ENCODE peak calls at places on chromosomes 1 and 21, in seven cellular contexts. One of them, this sample, is unnamed. For H3K36me3, the result is how much of the 10 kb centered on the place peaks cover.

GRCh38 chr21:37079211-37079824 is 6.3 kb downstream of the TTC3 start:
- DNase-seq in adrenal gland: no peak
- DNase-seq in lung: no peak
- DNase-seq in ovary: no peak
- DNase-seq in tibial artery: no peak
- DNase-seq in psoas muscle: no peak
- DNase-seq in H7: no peak
- DNase-seq in this sample: no peak

GRCh38 chr1:2545754-2546514 is 10.2 kb upstream of the TNFRSF14 start:
- DNase-seq in ovary: peak
- DNase-seq in psoas muscle: peak
- DNase-seq in tibial artery: peak
- DNase-seq in adrenal gland: peak
- DNase-seq in H7: peak
- DNase-seq in lung: peak
- DNase-seq in this sample: peak

GRCh38 chr1:227712648-227713047 is 22.5 kb downstream of the JMJD4 start:
- DNase-seq in ovary: no peak
- DNase-seq in adrenal gland: no peak
- DNase-seq in psoas muscle: no peak
- DNase-seq in lung: no peak
- DNase-seq in tibial artery: no peak
- DNase-seq in H7: no peak
- DNase-seq in this sample: no peak

GRCh38 chr1:9909222-9910046 is 635 bp downstream of the CTNNBIP1 start:
- DNase-seq in adrenal gland: peak
- DNase-seq in ovary: peak
- DNase-seq in H7: peak
- DNase-seq in lung: no peak
- DNase-seq in psoas muscle: peak
- DNase-seq in tibial artery: peak
- DNase-seq in this sample: peak

GRCh38 chr1:100835866-100836842 is 58.5 kb downstream of the EXTL2 start:
- DNase-seq in lung: no peak
- DNase-seq in psoas muscle: no peak
- DNase-seq in H7: no peak
- DNase-seq in tibial artery: no peak
- DNase-seq in ovary: no peak
- DNase-seq in adrenal gland: no peak
- DNase-seq in this sample: no peak

GRCh38 chr1:223363856-223364684 is at the start of gene SUSD4:
- DNase-seq in ovary: peak
- DNase-seq in lung: peak
- DNase-seq in adrenal gland: no peak
- DNase-seq in tibial artery: no peak
- DNase-seq in psoas muscle: peak
- DNase-seq in H7: peak
- DNase-seq in this sample: peak

GRCh38 chr1:112849967-112850641 is 105.9 kb downstream of the SLC16A1 start:
- DNase-seq in H7: peak
- DNase-seq in ovary: no peak
- DNase-seq in lung: no peak
- DNase-seq in psoas muscle: no peak
- DNase-seq in tibial artery: no peak
- DNase-seq in adrenal gland: no peak
- DNase-seq in this sample: no peak

GRCh38 chr1:172990598-172991215 is 60.0 kb downstream of the TNFSF18 start:
- DNase-seq in tibial artery: no peak
- DNase-seq in adrenal gland: no peak
- DNase-seq in psoas muscle: no peak
- DNase-seq in lung: no peak
- DNase-seq in H7: no peak
- DNase-seq in ovary: no peak
- DNase-seq in this sample: no peak

GRCh38 chr1:211738709-211739301 is 63.4 kb upstream of the NEK2 start:
- DNase-seq in tibial artery: no peak
- DNase-seq in lung: no peak
- DNase-seq in H7: peak
- DNase-seq in psoas muscle: no peak
- DNase-seq in adrenal gland: no peak
- DNase-seq in ovary: no peak
- DNase-seq in this sample: no peak

GRCh38 chr1:84117868-84118267 is 26.2 kb upstream of the PRKACB start:
- DNase-seq in adrenal gland: no peak
- DNase-seq in ovary: no peak
- DNase-seq in lung: no peak
- DNase-seq in tibial artery: no peak
- DNase-seq in psoas muscle: no peak
- DNase-seq in H7: no peak
- DNase-seq in this sample: no peak

GRCh38 chr1:226798427-226799411 is 59.6 kb upstream of the ITPKB start:
- DNase-seq in lung: no peak
- DNase-seq in psoas muscle: no peak
- DNase-seq in H7: no peak
- DNase-seq in tibial artery: no peak
- DNase-seq in adrenal gland: no peak
- DNase-seq in ovary: no peak
- DNase-seq in this sample: peak

GRCh38 chr1:36014722-36015220 is 69.1 kb upstream of the TEKT2 start:
- DNase-seq in H7: no peak
- DNase-seq in psoas muscle: no peak
- DNase-seq in ovary: no peak
- DNase-seq in tibial artery: no peak
- DNase-seq in lung: no peak
- DNase-seq in adrenal gland: no peak
- DNase-seq in this sample: no peak

DNA sequence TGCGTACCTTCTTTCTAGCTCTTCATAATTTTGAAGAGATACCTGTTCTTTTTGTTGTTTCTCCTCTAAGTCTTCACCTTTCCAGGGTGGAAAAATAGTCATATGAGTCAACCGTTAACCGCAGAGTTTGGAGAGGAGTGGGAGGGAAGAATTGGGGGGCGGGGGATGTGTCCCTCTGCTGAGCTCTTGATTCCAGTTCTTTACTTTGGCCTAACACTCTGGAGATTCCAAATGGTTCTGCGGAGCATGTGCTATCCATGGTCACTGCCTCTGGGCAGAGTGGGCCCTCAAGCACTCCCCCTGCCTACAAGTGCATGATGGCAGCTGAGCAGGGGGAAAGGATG is 27.1 kb downstream of the SZRD1 start:
- DNase-seq in H7: no peak
- DNase-seq in lung: no peak
- DNase-seq in tibial artery: no peak
- DNase-seq in psoas muscle: no peak
- DNase-seq in adrenal gland: no peak
- DNase-seq in ovary: no peak
- DNase-seq in this sample: no peak
- H3K36me3 ChIP-seq in H7: under half
- H3K36me3 ChIP-seq in lung: under half
- H3K36me3 ChIP-seq in tibial artery: half or more
- H3K36me3 ChIP-seq in psoas muscle: under half
- H3K36me3 ChIP-seq in adrenal gland: under half
- H3K36me3 ChIP-seq in ovary: under half
- H3K36me3 ChIP-seq in this sample: under half

GRCh38 chr1:230077436-230078221 is 10.6 kb downstream of the GALNT2 start:
- DNase-seq in lung: no peak
- DNase-seq in H7: no peak
- DNase-seq in psoas muscle: no peak
- DNase-seq in adrenal gland: no peak
- DNase-seq in tibial artery: no peak
- DNase-seq in ovary: no peak
- DNase-seq in this sample: no peak
- H3K36me3 ChIP-seq in lung: under half
- H3K36me3 ChIP-seq in H7: under half
- H3K36me3 ChIP-seq in psoas muscle: under half
- H3K36me3 ChIP-seq in adrenal gland: under half
- H3K36me3 ChIP-seq in tibial artery: under half
- H3K36me3 ChIP-seq in ovary: under half
- H3K36me3 ChIP-seq in this sample: under half

GRCh38 chr1:180484490-180484889 is 17.9 kb downstream of the ACBD6 start:
- DNase-seq in ovary: no peak
- DNase-seq in H7: no peak
- DNase-seq in lung: no peak
- DNase-seq in tibial artery: no peak
- DNase-seq in adrenal gland: no peak
- DNase-seq in psoas muscle: no peak
- DNase-seq in this sample: no peak

GRCh38 chr1:180489313-180489712 is 13.1 kb downstream of the ACBD6 start:
- DNase-seq in ovary: no peak
- DNase-seq in adrenal gland: no peak
- DNase-seq in H7: no peak
- DNase-seq in psoas muscle: no peak
- DNase-seq in tibial artery: no peak
- DNase-seq in lung: no peak
- DNase-seq in this sample: no peak

GRCh38 chr1:180489976-180490375 is 12.4 kb downstream of the ACBD6 start:
- DNase-seq in ovary: no peak
- DNase-seq in adrenal gland: no peak
- DNase-seq in lung: no peak
- DNase-seq in tibial artery: no peak
- DNase-seq in psoas muscle: no peak
- DNase-seq in H7: no peak
- DNase-seq in this sample: no peak

GRCh38 chr1:180486092-180486491 is 16.3 kb downstream of the ACBD6 start:
- DNase-seq in tibial artery: no peak
- DNase-seq in ovary: no peak
- DNase-seq in H7: no peak
- DNase-seq in lung: no peak
- DNase-seq in psoas muscle: no peak
- DNase-seq in adrenal gland: no peak
- DNase-seq in this sample: no peak

DNA sequence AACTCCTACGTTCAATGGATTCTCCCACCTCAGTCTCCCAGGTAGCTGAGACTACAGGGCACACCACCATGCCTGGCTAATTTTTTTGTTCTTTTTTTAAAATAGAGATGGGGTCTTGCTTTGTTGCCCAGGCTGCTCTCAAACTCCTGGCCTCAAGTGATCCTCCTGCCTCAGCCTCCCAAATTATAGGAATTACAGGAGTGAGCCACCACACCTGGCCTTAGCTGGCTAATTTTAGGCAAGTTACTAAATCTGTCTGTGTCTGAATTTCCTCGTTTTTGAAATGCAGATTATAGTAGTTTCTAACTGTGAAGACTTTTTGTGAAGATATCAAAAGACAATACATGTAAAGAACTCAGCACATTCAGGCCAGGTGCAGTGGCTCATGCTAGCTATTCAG is 13.7 kb downstream of the ACBD6 start:
- DNase-seq in adrenal gland: no peak
- DNase-seq in H7: no peak
- DNase-seq in tibial artery: no peak
- DNase-seq in lung: no peak
- DNase-seq in psoas muscle: no peak
- DNase-seq in ovary: no peak
- DNase-seq in this sample: no peak
- H3K36me3 ChIP-seq in adrenal gland: under half
- H3K36me3 ChIP-seq in H7: under half
- H3K36me3 ChIP-seq in tibial artery: under half
- H3K36me3 ChIP-seq in lung: under half
- H3K36me3 ChIP-seq in psoas muscle: under half
- H3K36me3 ChIP-seq in ovary: under half
- H3K36me3 ChIP-seq in this sample: under half

GRCh38 chr1:3831689-3832088 is 25.3 kb downstream of the CEP104 start:
- DNase-seq in lung: no peak
- DNase-seq in psoas muscle: no peak
- DNase-seq in ovary: no peak
- DNase-seq in adrenal gland: peak
- DNase-seq in tibial artery: no peak
- DNase-seq in H7: no peak
- DNase-seq in this sample: no peak
- H3K36me3 ChIP-seq in lung: under half
- H3K36me3 ChIP-seq in psoas muscle: under half
- H3K36me3 ChIP-seq in ovary: under half
- H3K36me3 ChIP-seq in adrenal gland: half or more
- H3K36me3 ChIP-seq in tibial artery: half or more
- H3K36me3 ChIP-seq in H7: under half
- H3K36me3 ChIP-seq in this sample: under half

DNA sequence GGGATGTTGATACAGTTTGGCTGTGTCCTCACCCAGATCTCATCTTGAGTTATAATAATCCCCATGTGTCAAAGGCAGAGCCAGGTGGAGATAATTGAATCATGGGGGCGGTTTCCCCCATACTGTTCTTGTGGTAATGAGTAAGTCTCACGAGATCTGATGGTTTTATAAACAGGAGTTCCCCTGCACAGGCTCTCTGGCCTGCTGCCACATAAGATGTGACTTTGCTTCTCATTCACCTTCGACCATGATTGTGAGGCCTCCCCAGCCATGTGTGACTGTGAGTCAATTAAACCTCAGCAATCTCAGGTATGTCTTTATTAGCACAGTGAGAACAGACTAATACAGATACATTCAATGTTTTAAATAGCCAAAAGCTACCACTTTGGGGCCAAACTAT is 41.1 kb downstream of the SLC35F3 start:
- DNase-seq in H7: no peak
- DNase-seq in tibial artery: no peak
- DNase-seq in ovary: no peak
- DNase-seq in lung: no peak
- DNase-seq in adrenal gland: no peak
- DNase-seq in psoas muscle: no peak
- DNase-seq in this sample: no peak
- H3K36me3 ChIP-seq in H7: under half
- H3K36me3 ChIP-seq in tibial artery: under half
- H3K36me3 ChIP-seq in ovary: under half
- H3K36me3 ChIP-seq in lung: under half
- H3K36me3 ChIP-seq in adrenal gland: under half
- H3K36me3 ChIP-seq in psoas muscle: under half
- H3K36me3 ChIP-seq in this sample: under half

GRCh38 chr21:41433566-41433965 is 7.5 kb downstream of the MX1 start:
- DNase-seq in lung: no peak
- DNase-seq in tibial artery: no peak
- DNase-seq in H7: no peak
- DNase-seq in adrenal gland: no peak
- DNase-seq in ovary: no peak
- DNase-seq in psoas muscle: no peak
- DNase-seq in this sample: no peak
- H3K36me3 ChIP-seq in lung: under half
- H3K36me3 ChIP-seq in tibial artery: half or more
- H3K36me3 ChIP-seq in H7: under half
- H3K36me3 ChIP-seq in adrenal gland: under half
- H3K36me3 ChIP-seq in ovary: under half
- H3K36me3 ChIP-seq in psoas muscle: under half
- H3K36me3 ChIP-seq in this sample: under half

This sample was measured in body of pancreas.